ENCODE peak calls at places on chromosomes 6 and 20, in nine cellular contexts. One of them, this sample, is unnamed.

GRCh38 chr20:57250607-57251343 is 15.7 kb downstream of the BMP7 start:
- DNase-seq in MM.1S: no peak
- DNase-seq in PC-3: no peak
- DNase-seq in GM23338: no peak
- DNase-seq in neural progenitor cell: no peak
- DNase-seq in hepatocyte: no peak
- DNase-seq in SK-N-SH: peak; percentile 66
- DNase-seq in GM23248: no peak
- DNase-seq in OCI-LY7: peak; percentile 71
- DNase-seq in this sample: no peak

GRCh38 chr20:48492188-48493070 is 335.4 kb downstream of the PREX1 start:
- DNase-seq in OCI-LY7: no peak
- DNase-seq in SK-N-SH: no peak
- DNase-seq in MM.1S: no peak
- DNase-seq in GM23248: no peak
- DNase-seq in PC-3: no peak
- DNase-seq in neural progenitor cell: no peak
- DNase-seq in GM23338: no peak
- DNase-seq in hepatocyte: no peak
- DNase-seq in this sample: no peak

GRCh38 chr6:68211242-68211795 is 423.8 kb upstream of the ADGRB3 start:
- DNase-seq in MM.1S: no peak
- DNase-seq in hepatocyte: no peak
- DNase-seq in neural progenitor cell: no peak
- DNase-seq in GM23248: no peak
- DNase-seq in GM23338: no peak
- DNase-seq in OCI-LY7: no peak
- DNase-seq in PC-3: no peak
- DNase-seq in SK-N-SH: no peak
- DNase-seq in this sample: no peak

GRCh38 chr20:17950670-17951069 is 17.9 kb downstream of the SNX5 start:
- DNase-seq in SK-N-SH: no peak
- DNase-seq in neural progenitor cell: no peak
- DNase-seq in hepatocyte: no peak
- DNase-seq in GM23338: no peak
- DNase-seq in OCI-LY7: no peak
- DNase-seq in PC-3: no peak
- DNase-seq in MM.1S: no peak
- DNase-seq in GM23248: no peak
- DNase-seq in this sample: no peak

GRCh38 chr6:34423254-34423653 is 2.6 kb downstream of the RPS10 start:
- DNase-seq in SK-N-SH: no peak
- DNase-seq in MM.1S: no peak
- DNase-seq in GM23248: peak; percentile 41
- DNase-seq in neural progenitor cell: no peak
- DNase-seq in PC-3: peak; percentile 23
- DNase-seq in hepatocyte: no peak
- DNase-seq in OCI-LY7: no peak
- DNase-seq in GM23338: no peak
- DNase-seq in this sample: no peak

GRCh38 chr6:134176283-134176975 is 124.0 kb upstream of the SLC2A12 start:
- DNase-seq in GM23338: peak; percentile 69
- DNase-seq in GM23248: peak; percentile 76
- DNase-seq in hepatocyte: peak; percentile 63
- DNase-seq in neural progenitor cell: peak; percentile 69
- DNase-seq in SK-N-SH: peak; percentile 56
- DNase-seq in PC-3: peak; percentile 21
- DNase-seq in OCI-LY7: no peak
- DNase-seq in MM.1S: no peak
- DNase-seq in this sample: no peak

GRCh38 chr6:106448000-106448426 is 87.5 kb downstream of the CRYBG1 start:
- DNase-seq in GM23338: no peak
- DNase-seq in neural progenitor cell: no peak
- DNase-seq in GM23248: no peak
- DNase-seq in MM.1S: no peak
- DNase-seq in hepatocyte: no peak
- DNase-seq in SK-N-SH: no peak
- DNase-seq in PC-3: no peak
- DNase-seq in OCI-LY7: no peak
- DNase-seq in this sample: no peak

GRCh38 chr6:25670208-25670607 is 18.2 kb downstream of the SCGN start:
- DNase-seq in hepatocyte: peak; percentile 25
- DNase-seq in GM23338: no peak
- DNase-seq in PC-3: no peak
- DNase-seq in neural progenitor cell: no peak
- DNase-seq in MM.1S: no peak
- DNase-seq in OCI-LY7: no peak
- DNase-seq in SK-N-SH: no peak
- DNase-seq in GM23248: no peak
- DNase-seq in this sample: no peak

GRCh38 chr6:105179244-105180065 is at the start of gene POPDC3:
- DNase-seq in MM.1S: peak; percentile 14
- DNase-seq in GM23248: peak; percentile 69
- DNase-seq in GM23338: peak; percentile 82
- DNase-seq in PC-3: peak; percentile 52
- DNase-seq in neural progenitor cell: peak; percentile 78
- DNase-seq in SK-N-SH: peak; percentile 86
- DNase-seq in OCI-LY7: no peak
- DNase-seq in hepatocyte: peak; percentile 54
- DNase-seq in this sample: no peak

GRCh38 chr6:137870744-137871247 is 3.7 kb downstream of the TNFAIP3 start:
- DNase-seq in PC-3: no peak
- DNase-seq in MM.1S: peak; percentile 72
- DNase-seq in GM23338: peak; percentile 28
- DNase-seq in OCI-LY7: peak; percentile 39
- DNase-seq in SK-N-SH: no peak
- DNase-seq in GM23248: no peak
- DNase-seq in neural progenitor cell: peak; percentile 65
- DNase-seq in hepatocyte: no peak
- DNase-seq in this sample: no peak

GRCh38 chr6:133340557-133340956 is 99.4 kb downstream of the EYA4 start:
- DNase-seq in GM23338: no peak
- DNase-seq in PC-3: peak; percentile 58
- DNase-seq in GM23248: peak; percentile 28
- DNase-seq in hepatocyte: no peak
- DNase-seq in MM.1S: no peak
- DNase-seq in neural progenitor cell: no peak
- DNase-seq in SK-N-SH: peak; percentile 7
- DNase-seq in OCI-LY7: no peak
- DNase-seq in this sample: no peak

GRCh38 chr20:22560817-22561216 is 23.6 kb downstream of the FOXA2 start:
- DNase-seq in OCI-LY7: no peak
- DNase-seq in PC-3: no peak
- DNase-seq in neural progenitor cell: peak; percentile 82
- DNase-seq in GM23248: no peak
- DNase-seq in hepatocyte: no peak
- DNase-seq in GM23338: peak; percentile 76
- DNase-seq in SK-N-SH: no peak
- DNase-seq in MM.1S: no peak
- DNase-seq in this sample: no peak

GRCh38 chr6:1335367-1336037 is 23.6 kb downstream of the FOXQ1 start:
- DNase-seq in GM23248: peak; percentile 95
- DNase-seq in MM.1S: no peak
- DNase-seq in OCI-LY7: no peak
- DNase-seq in PC-3: peak; percentile 96
- DNase-seq in hepatocyte: peak; percentile 91
- DNase-seq in neural progenitor cell: no peak
- DNase-seq in SK-N-SH: no peak
- DNase-seq in GM23338: no peak
- DNase-seq in this sample: peak; percentile 87

DNA sequence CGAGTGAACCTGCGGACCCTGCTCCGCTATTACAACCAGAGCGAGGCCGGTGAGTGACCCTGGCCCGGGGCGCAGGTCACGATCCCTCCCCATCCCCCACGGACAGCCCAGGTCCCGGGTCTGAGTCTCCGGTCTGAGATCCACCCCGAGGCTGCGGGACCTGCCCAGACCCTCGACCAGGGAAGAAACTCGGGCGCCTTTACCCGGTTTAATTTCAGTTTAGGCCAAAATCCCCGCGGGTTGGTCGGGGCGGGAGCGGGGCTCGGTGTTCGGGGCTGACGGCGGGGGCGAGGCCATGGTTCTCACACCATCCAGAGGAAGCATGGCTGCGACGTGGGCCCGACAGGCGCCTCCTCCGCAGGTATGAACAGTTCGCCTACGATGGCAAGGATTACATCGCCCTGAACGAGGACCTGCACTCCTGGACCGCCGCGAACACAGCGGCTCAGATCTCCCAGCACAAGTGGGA is 46.9 kb upstream of the TRIM26 start:
- DNase-seq in neural progenitor cell: no peak
- DNase-seq in hepatocyte: peak; percentile 27
- DNase-seq in MM.1S: no peak
- DNase-seq in GM23338: peak; percentile 56
- DNase-seq in PC-3: no peak
- DNase-seq in GM23248: peak; percentile 44
- DNase-seq in OCI-LY7: no peak
- DNase-seq in SK-N-SH: no peak
- DNase-seq in this sample: no peak
- TF ChIP-seq EZH2phosphoT487 in neural progenitor cell: peak; percentile 28
- TF ChIP-seq EZH2phosphoT487 in hepatocyte: no peak
- TF ChIP-seq EZH2phosphoT487 in MM.1S: no peak
- TF ChIP-seq EZH2phosphoT487 in GM23338: no peak
- TF ChIP-seq EZH2phosphoT487 in PC-3: no peak
- TF ChIP-seq EZH2phosphoT487 in GM23248: no peak
- TF ChIP-seq EZH2phosphoT487 in OCI-LY7: no peak
- TF ChIP-seq EZH2phosphoT487 in SK-N-SH: no peak
- TF ChIP-seq EZH2phosphoT487 in this sample: no peak

DNA sequence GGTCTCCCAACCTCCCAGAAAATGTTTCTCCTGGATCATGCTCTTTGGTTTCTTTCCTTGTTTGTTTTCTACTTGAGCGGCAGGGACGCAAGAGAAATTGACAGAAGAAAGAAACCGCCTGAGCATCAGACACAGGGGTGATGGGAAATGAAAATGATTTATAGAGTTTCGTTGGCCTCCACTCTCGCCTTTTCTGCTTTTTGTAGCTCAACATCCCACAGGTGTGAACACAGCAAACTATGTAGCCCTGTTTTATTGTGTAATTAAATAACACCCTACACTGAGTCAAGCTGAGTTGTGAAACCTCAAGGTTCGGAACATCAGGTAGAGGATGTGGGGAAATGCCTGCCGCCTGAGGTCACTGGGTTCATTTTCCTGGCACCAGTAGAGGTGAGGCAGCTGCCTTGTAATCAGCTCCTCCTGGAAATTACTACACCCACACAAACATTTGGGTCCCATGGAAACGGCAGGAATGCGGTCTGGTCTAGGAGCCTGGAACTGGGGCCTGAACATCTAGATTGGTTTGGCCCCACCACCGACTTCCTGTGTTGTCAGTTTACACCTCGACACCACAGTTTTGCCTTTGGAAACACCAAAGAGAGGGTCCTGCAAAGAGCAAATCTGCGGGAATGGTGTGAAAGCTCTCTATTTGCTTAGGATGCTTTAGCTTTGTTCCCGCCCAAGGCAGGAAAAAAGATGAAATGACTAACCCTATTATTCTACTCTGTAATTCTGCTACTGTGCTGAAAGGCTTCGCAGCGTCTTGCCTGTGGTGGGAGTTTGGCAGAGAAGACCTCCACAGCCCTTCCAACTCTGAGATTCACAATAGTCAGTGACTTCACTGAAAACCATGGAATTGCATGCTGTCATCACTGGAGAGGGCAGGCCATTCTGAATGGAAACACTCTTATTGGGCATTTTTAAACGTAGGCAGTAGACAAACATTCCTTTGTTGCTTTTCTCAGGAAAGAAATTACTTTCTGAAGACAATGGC is 53.0 kb downstream of the ADAT2 start:
- DNase-seq in GM23338: peak; percentile 79
- DNase-seq in GM23248: peak; percentile 80
- DNase-seq in OCI-LY7: no peak
- DNase-seq in SK-N-SH: no peak
- DNase-seq in MM.1S: no peak
- DNase-seq in hepatocyte: peak; percentile 83
- DNase-seq in PC-3: peak; percentile 92
- DNase-seq in neural progenitor cell: peak; percentile 20
- DNase-seq in this sample: peak; percentile 42
- TF ChIP-seq EZH2phosphoT487 in GM23338: no peak
- TF ChIP-seq EZH2phosphoT487 in GM23248: no peak
- TF ChIP-seq EZH2phosphoT487 in OCI-LY7: no peak
- TF ChIP-seq EZH2phosphoT487 in SK-N-SH: no peak
- TF ChIP-seq EZH2phosphoT487 in MM.1S: no peak
- TF ChIP-seq EZH2phosphoT487 in hepatocyte: no peak
- TF ChIP-seq EZH2phosphoT487 in PC-3: no peak
- TF ChIP-seq EZH2phosphoT487 in neural progenitor cell: no peak
- TF ChIP-seq EZH2phosphoT487 in this sample: no peak

DNA sequence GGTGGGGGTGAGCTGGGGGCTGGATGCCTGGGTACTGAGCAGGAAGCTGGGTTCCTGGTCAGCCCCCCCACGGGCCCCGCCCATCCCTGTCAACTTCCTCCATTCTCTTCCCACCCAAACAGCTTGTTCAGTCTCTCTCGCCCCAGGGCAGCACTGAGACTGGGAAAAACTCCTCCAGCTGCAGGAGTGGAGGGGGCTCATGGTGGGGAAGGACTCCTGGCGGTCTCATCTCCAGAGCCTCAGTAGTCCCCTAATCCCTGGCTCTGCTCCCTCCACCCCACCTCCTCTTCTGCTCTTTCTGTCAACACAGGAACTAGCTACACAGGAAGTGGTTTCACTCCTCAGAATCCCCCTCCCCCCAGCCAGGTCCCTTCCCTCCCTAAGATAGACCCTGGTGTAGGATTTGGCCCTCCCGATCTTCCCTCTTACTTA is at the start of gene GPSM3:
- DNase-seq in PC-3: no peak
- DNase-seq in GM23248: peak; percentile 25
- DNase-seq in MM.1S: peak; percentile 33
- DNase-seq in SK-N-SH: no peak
- DNase-seq in hepatocyte: no peak
- DNase-seq in GM23338: peak; percentile 85
- DNase-seq in neural progenitor cell: no peak
- DNase-seq in OCI-LY7: peak; percentile 71
- DNase-seq in this sample: no peak
- TF ChIP-seq EZH2phosphoT487 in PC-3: no peak
- TF ChIP-seq EZH2phosphoT487 in GM23248: no peak
- TF ChIP-seq EZH2phosphoT487 in MM.1S: no peak
- TF ChIP-seq EZH2phosphoT487 in SK-N-SH: no peak
- TF ChIP-seq EZH2phosphoT487 in hepatocyte: no peak
- TF ChIP-seq EZH2phosphoT487 in GM23338: no peak
- TF ChIP-seq EZH2phosphoT487 in neural progenitor cell: no peak
- TF ChIP-seq EZH2phosphoT487 in OCI-LY7: no peak
- TF ChIP-seq EZH2phosphoT487 in this sample: no peak

DNA sequence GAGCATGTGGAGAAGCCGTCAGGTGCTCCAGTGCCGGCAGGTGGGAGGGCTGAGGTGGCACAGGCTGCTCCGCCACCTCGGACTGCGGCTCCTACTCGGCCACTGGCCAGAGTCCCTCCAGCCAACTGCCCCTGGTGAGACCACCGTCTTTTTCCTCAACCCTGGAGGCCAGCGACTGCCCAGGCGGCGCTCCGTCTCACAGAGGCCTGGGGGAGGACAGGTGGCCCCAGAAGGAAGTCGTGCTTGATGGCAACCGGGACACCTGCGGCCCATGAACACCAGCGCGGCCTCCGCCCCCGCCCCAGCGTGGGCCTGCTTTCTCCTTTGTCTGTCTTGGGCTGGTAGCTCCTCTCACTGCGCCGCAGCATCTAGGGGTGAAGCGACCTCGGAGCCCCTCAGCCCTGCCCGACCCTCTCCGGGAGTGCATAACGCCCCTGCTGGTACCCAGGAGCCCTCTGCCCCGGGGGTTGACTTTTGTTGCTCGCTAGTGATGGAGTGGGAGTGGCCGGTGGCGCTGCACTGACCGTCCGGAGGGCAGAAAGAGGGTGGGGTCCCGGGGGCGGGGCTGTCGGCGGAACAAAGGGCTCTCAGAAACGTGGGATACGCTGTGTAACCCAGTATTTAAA is 706 bp upstream of the TUBB2B start:
- DNase-seq in MM.1S: peak; percentile 31
- DNase-seq in hepatocyte: peak; percentile 56
- DNase-seq in SK-N-SH: peak; percentile 81
- DNase-seq in neural progenitor cell: peak; percentile 88
- DNase-seq in OCI-LY7: no peak
- DNase-seq in PC-3: no peak
- DNase-seq in GM23338: peak; percentile 88
- DNase-seq in GM23248: no peak
- DNase-seq in this sample: no peak
- TF ChIP-seq EZH2phosphoT487 in MM.1S: no peak
- TF ChIP-seq EZH2phosphoT487 in hepatocyte: no peak
- TF ChIP-seq EZH2phosphoT487 in SK-N-SH: no peak
- TF ChIP-seq EZH2phosphoT487 in neural progenitor cell: no peak
- TF ChIP-seq EZH2phosphoT487 in OCI-LY7: no peak
- TF ChIP-seq EZH2phosphoT487 in PC-3: no peak
- TF ChIP-seq EZH2phosphoT487 in GM23338: no peak
- TF ChIP-seq EZH2phosphoT487 in GM23248: no peak
- TF ChIP-seq EZH2phosphoT487 in this sample: no peak